ENCODE peak calls at places on chromosomes 11 and 22, in six cellular contexts. K is tibial nerve; F is CD8-positive, alpha-beta T cell; X is upper lobe of left lung; Q is H1; L is sigmoid colon. I is an unnamed sample.

GRCh38 chr22:39349506-39349966 is 255 bp upstream of the SYNGR1 start:
- DNase-seq in Q (no peak), X (no peak), K (no peak), F (no peak), L (no peak), I (peak; percentile 11)

GRCh38 chr22:24996420-24996952 is 44.0 kb downstream of the KIAA1671 start:
- DNase-seq in L (no peak), F (no peak), K (no peak), X (no peak), Q (peak; percentile 75), I (no peak)

GRCh38 chr11:11979487-11980117 is 28.8 kb downstream of the DKK3 start:
- DNase-seq in K (peak; percentile 23), X (peak; percentile 35), L (peak; percentile 78), F (no peak), Q (no peak), I (no peak)

GRCh38 chr11:119671048-119671447 is 58.0 kb downstream of the NECTIN1 start:
- DNase-seq in K (peak; percentile 56), X (no peak), L (peak; percentile 93), Q (no peak), F (no peak), I (no peak)

GRCh38 chr11:88704505-88704904 is 361.3 kb downstream of the GRM5 start:
- DNase-seq in F (no peak), X (no peak), K (no peak), L (no peak), Q (no peak), I (no peak)

GRCh38 chr22:31829505-31829904 is 75.7 kb downstream of the DEPDC5 start:
- DNase-seq in K (no peak), F (no peak), L (no peak), X (no peak), Q (no peak), I (peak; percentile 44)

GRCh38 chr22:50399751-50400331 is 56.7 kb downstream of the PPP6R2 start:
- DNase-seq in L (no peak), Q (peak; percentile 21), X (peak; percentile 62), F (no peak), K (no peak), I (no peak)

GRCh38 chr11:66607126-66607834 is 9.2 kb upstream of the RBM14 start:
- DNase-seq in K (peak; percentile 74), Q (no peak), F (no peak), L (peak; percentile 96), X (no peak), I (no peak)

GRCh38 chr11:119000906-119001305 is 3.0 kb downstream of the CENATAC start:
- DNase-seq in K (no peak), Q (no peak), F (no peak), X (no peak), L (no peak), I (no peak)

GRCh38 chr11:115226556-115226955 is 277.7 kb downstream of the CADM1 start:
- DNase-seq in F (no peak), K (no peak), L (no peak), Q (peak; percentile 70), X (no peak), I (no peak)

GRCh38 chr11:128610765-128611617 is 23.6 kb upstream of the ETS1 start:
- DNase-seq in F (peak; percentile 50), X (no peak), Q (no peak), K (no peak), L (no peak), I (peak; percentile 77)

GRCh38 chr22:19775496-19776325 is 15.1 kb downstream of the TBX1 start:
- DNase-seq in K (no peak), F (no peak), X (no peak), Q (no peak), L (no peak), I (no peak)

GRCh38 chr11:69249641-69250502 is 44.1 kb upstream of the MYEOV start:
- DNase-seq in Q (peak; percentile 13), L (peak; percentile 52), X (peak; percentile 76), F (no peak), K (no peak), I (no peak)

GRCh38 chr11:69250503-69251393 is 43.2 kb upstream of the MYEOV start:
- DNase-seq in X (no peak), Q (no peak), K (no peak), F (no peak), L (peak; percentile 29), I (no peak)

GRCh38 chr11:69251639-69252493 is 42.1 kb upstream of the MYEOV start:
- DNase-seq in L (peak; percentile 43), X (no peak), K (no peak), F (no peak), Q (no peak), I (no peak)

GRCh38 chr11:69253028-69253427 is 40.9 kb upstream of the MYEOV start:
- DNase-seq in Q (no peak), L (peak; percentile 21), X (no peak), F (no peak), K (no peak), I (no peak)

GRCh38 chr11:69252494-69252845 is 41.5 kb upstream of the MYEOV start:
- DNase-seq in Q (no peak), K (no peak), X (no peak), F (no peak), L (no peak), I (no peak)
- H3K4me3 ChIP-seq in Q (no peak overlapping the region), K (no peak overlapping the region), X (no peak overlapping the region), F (no peak overlapping the region), L (no peak overlapping the region), I (no peak overlapping the region)

DNA sequence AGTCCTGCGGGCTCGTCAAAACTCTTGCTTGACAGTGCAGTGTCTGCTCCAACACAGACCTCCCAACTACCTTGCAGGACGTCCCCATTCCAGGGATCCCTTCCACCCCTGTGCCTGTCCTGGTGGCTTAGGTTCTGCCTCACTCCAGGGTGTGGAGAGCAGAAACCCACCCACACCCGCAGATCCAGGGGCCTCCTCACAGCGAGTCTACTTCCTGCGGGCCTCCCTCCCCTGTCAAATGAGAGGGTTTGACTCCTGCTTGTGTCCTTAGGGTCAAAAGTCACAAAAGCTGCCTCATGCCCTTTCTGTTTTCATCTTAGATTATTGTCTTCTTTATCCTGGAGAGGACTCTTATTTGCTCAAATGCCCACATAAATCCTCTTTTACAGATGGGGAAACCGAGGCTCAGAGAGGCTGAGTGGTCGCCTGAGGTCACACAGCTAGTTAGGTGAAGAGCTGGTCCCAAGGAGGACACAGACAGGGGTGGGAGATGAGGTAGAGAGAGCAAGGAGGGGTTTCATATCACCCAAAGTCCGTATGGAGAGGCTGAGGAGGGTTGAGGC is 81.1 kb upstream of the KCNQ1OT1 start:
- DNase-seq in Q (no peak), X (peak; percentile 3), K (no peak), L (no peak), F (no peak), I (no peak)
- H3K36me3 ChIP-seq in Q (no peaks in the 10 kb centered on the region), X (no peaks in the 10 kb centered on the region), K (no peaks in the 10 kb centered on the region), L (no peaks in the 10 kb centered on the region), F (no peaks in the 10 kb centered on the region), I (no peaks in the 10 kb centered on the region)

GRCh38 chr22:38110863-38111852 is 674 bp upstream of the BAIAP2L2 start:
- DNase-seq in K (no peak), Q (no peak), X (no peak), F (no peak), L (no peak), I (no peak)

GRCh38 chr22:38108561-38109319 is 1.7 kb downstream of the BAIAP2L2 start:
- DNase-seq in L (no peak), Q (no peak), K (no peak), F (no peak), X (no peak), I (no peak)

GRCh38 chr22:38109391-38110000 is 988 bp downstream of the BAIAP2L2 start:
- DNase-seq in F (no peak), Q (no peak), K (no peak), L (no peak), X (no peak), I (no peak)

GRCh38 chr22:38111941-38112355 is 1.5 kb upstream of the BAIAP2L2 start:
- DNase-seq in Q (no peak), K (no peak), L (no peak), F (no peak), X (no peak), I (no peak)

GRCh38 chr22:38110008-38110862 is at the start of gene BAIAP2L2:
- DNase-seq in Q (no peak), X (no peak), F (no peak), K (no peak), L (no peak), I (no peak)
- H3K27ac ChIP-seq in Q (no peak within 1 kb of the TSS), X (no peak within 1 kb of the TSS), F (no peak within 1 kb of the TSS), K (peak within 1 kb of the TSS; percentile 65), L (no peak within 1 kb of the TSS), I (no peak within 1 kb of the TSS)

DNA sequence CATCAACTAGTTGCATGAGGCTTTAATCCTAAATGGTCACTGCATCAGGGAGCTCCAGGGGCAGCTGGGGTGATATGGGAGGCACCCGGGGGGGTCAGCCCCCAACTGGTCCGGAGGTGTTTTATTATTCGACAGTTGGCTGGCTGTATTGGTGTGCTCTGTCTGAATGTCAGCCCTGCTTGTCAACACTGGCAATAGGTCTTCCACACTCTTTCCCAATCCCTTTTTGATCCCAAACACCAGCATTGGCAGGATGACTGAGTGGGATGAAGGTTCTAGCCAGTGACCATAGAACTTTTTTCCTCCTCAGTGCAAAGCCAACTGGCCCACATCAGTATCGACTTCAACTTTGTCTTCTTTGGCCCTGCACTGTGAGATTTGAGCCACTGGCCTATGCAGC is 8.9 kb upstream of the LDLRAD3 start:
- DNase-seq in X (no peak), F (no peak), K (peak; percentile 33), Q (no peak), L (no peak), I (no peak)
- H3K4me3 ChIP-seq in X (no peak overlapping the region), F (no peak overlapping the region), K (no peak overlapping the region), Q (no peak overlapping the region), L (no peak overlapping the region), I (no peak overlapping the region)

GRCh38 chr22:45562102-45562501 is 59.4 kb downstream of the FBLN1 start:
- DNase-seq in X (no peak), L (no peak), Q (no peak), K (no peak), F (no peak), I (no peak)
- H3K36me3 ChIP-seq in X (no peaks in the 10 kb centered on the region), L (peaks cover 10% of the 10 kb centered on the region), Q (no peaks in the 10 kb centered on the region), K (peaks cover 16% of the 10 kb centered on the region), F (no peaks in the 10 kb centered on the region), I (no peaks in the 10 kb centered on the region)

DNA sequence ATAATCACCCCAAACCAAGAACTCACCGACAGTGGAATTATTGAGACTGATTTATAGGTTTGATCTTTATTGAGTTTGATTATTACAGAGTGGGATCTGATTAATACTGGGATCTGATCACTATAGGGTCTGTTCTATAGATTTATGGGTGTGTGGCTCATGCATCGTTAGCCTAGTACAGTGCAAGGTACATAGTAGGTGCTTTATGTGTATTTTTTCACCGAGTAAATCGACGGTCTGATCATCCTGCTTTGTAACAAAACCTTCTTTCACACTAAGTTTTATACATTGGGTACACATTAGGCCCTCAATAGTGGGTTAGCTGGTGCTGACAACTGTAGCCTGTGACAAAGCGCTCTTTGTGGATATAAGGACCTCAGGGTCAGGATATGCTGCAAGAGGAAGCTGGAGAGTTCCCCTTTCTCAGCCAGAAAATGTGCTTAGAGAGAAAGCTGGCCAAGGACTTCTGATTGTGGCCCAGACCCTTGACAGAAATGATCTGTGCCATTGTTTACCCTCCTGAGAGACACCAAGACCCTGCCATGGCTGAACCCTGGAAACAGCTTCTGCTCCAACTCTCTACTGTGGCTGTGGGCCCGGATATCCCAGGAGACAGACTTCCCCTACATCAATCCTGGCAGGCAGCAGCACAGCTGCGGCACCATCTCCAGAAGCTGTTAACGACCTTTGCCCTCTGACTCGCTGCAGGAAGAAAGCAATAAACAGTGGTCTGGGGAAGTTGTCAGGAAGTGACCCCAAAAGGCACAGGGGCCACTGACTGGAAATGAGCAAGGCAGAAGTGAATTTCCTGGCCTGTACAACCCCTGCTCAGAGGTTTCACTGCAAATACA is 16.1 kb upstream of the TPP1 start:
- DNase-seq in F (no peak), Q (no peak), X (no peak), K (peak; percentile 33), L (peak; percentile 80), I (no peak)
- H3K27ac ChIP-seq in F (no peak overlapping the region), Q (no peak overlapping the region), X (peak overlapping the region; percentile 70), K (peak overlapping the region; percentile 38), L (peak overlapping the region; percentile 76), I (no peak overlapping the region)

I was measured in CD4-positive, CD25-positive, alpha-beta regulatory T cell.